ENCODE peak calls at places on chromosomes 13 and 19, in seven cellular contexts. F is Peyer's patch; N is effector memory CD4-positive, alpha-beta T cell; W is heart left ventricle; M is vagina; G is fibroblast of lung; X is uterus. U is an unnamed sample.
A peak's percentile ranks its signal among the peaks of the same experiment; 100 is the strongest.

GRCh38 chr19:18098891-18099622 is 1.5 kb downstream of the MAST3 start:
- DNase-seq in F (peak; percentile 92), N (peak; percentile 30), W (no peak), M (no peak), G (no peak), X (no peak), U (peak; percentile 28)

GRCh38 chr13:32940601-32941000 is 75.6 kb upstream of the KL start:
- DNase-seq in F (no peak), N (no peak), W (peak; percentile 13), M (no peak), G (peak; percentile 45), X (no peak), U (no peak)

GRCh38 chr13:51518847-51519246 is 65.4 kb upstream of the WDFY2 start:
- DNase-seq in F (no peak), N (no peak), W (no peak), M (no peak), G (no peak), X (no peak), U (no peak)

GRCh38 chr19:19485998-19486290 is 29.4 kb downstream of the TSSK6 start:
- DNase-seq in F (no peak), N (no peak), W (no peak), M (no peak), G (no peak), X (no peak), U (no peak)

GRCh38 chr13:26968431-26969335 is 202.9 kb downstream of the USP12 start:
- DNase-seq in F (no peak), N (no peak), W (no peak), M (no peak), G (no peak), X (no peak), U (no peak)

GRCh38 chr19:55418185-55418584 is 10.6 kb upstream of the UBE2S start:
- DNase-seq in F (peak; percentile 40), N (peak; percentile 11), W (peak; percentile 43), M (no peak), G (peak; percentile 86), X (peak; percentile 33), U (peak; percentile 71)

GRCh38 chr13:30735025-30735967 is at the start of gene ALOX5AP:
- DNase-seq in F (peak; percentile 72), N (no peak), W (no peak), M (no peak), G (no peak), X (no peak), U (peak; percentile 72)

GRCh38 chr19:11381535-11382369 is 2.4 kb downstream of the EPOR start:
- DNase-seq in F (peak; percentile 66), N (peak; percentile 68), W (peak; percentile 75), M (no peak), G (peak; percentile 82), X (peak; percentile 64), U (peak; percentile 82)

GRCh38 chr19:5955638-5955935 is 22.4 kb downstream of the RANBP3 start:
- DNase-seq in F (no peak), N (no peak), W (no peak), M (no peak), G (peak; percentile 59), X (no peak), U (no peak)

GRCh38 chr19:45168767-45169351 is 8.1 kb upstream of the NKPD1 start:
- DNase-seq in F (no peak), N (no peak), W (no peak), M (no peak), G (no peak), X (no peak), U (no peak)

GRCh38 chr19:31214997-31215396 is 134.2 kb downstream of the TSHZ3 start:
- DNase-seq in F (no peak), N (no peak), W (no peak), M (no peak), G (no peak), X (no peak), U (no peak)

GRCh38 chr13:84567848-84568247 is 685.6 kb upstream of the SLITRK1 start:
- DNase-seq in F (no peak), N (no peak), W (no peak), M (no peak), G (no peak), X (no peak), U (no peak)

GRCh38 chr13:40776681-40777165 is 5.7 kb upstream of the MRPS31 start:
- DNase-seq in F (peak; percentile 76), N (peak; percentile 47), W (no peak), M (no peak), G (peak; percentile 23), X (no peak), U (peak; percentile 94)

GRCh38 chr13:61908906-61909305 is 493.3 kb upstream of the PCDH20 start:
- DNase-seq in F (no peak), N (no peak), W (no peak), M (no peak), G (no peak), X (no peak), U (no peak)

GRCh38 chr19:44608391-44608821 is 5.0 kb upstream of the IGSF23 start:
- DNase-seq in F (no peak), N (no peak), W (no peak), M (no peak), G (peak; percentile 50), X (no peak), U (no peak)

GRCh38 chr19:38639679-38640078 is 7.8 kb upstream of the ACTN4 start:
- DNase-seq in F (no peak), N (no peak), W (no peak), M (no peak), G (no peak), X (no peak), U (no peak)

GRCh38 chr19:6475321-6476108 is 6.1 kb downstream of the DENND1C start:
- DNase-seq in F (no peak), N (no peak), W (no peak), M (no peak), G (no peak), X (no peak), U (no peak)

GRCh38 chr13:22041741-22042140 is 370.9 kb downstream of the FGF9 start:
- DNase-seq in F (no peak), N (no peak), W (no peak), M (no peak), G (no peak), X (no peak), U (no peak)

GRCh38 chr19:18385675-18386542 is at the start of gene GDF15:
- DNase-seq in F (peak; percentile 27), N (no peak), W (peak; percentile 47), M (no peak), G (peak; percentile 95), X (peak; percentile 56), U (peak; percentile 16)

GRCh38 chr13:31310781-31311180 is 111.0 kb downstream of the B3GLCT start:
- DNase-seq in F (peak; percentile 38), N (no peak), W (peak; percentile 64), M (no peak), G (no peak), X (no peak), U (no peak)

GRCh38 chr19:41705393-41706174 is 2.8 kb upstream of the CEACAM5 start:
- DNase-seq in F (no peak), N (no peak), W (no peak), M (peak; percentile 79), G (no peak), X (no peak), U (no peak)

GRCh38 chr13:88704600-88705275 is 1033.6 kb downstream of the SLITRK5 start:
- DNase-seq in F (no peak), N (no peak), W (no peak), M (no peak), G (peak; percentile 14), X (no peak), U (no peak)

GRCh38 chr19:33840382-33840781 is 43.7 kb downstream of the KCTD15 start:
- DNase-seq in F (no peak), N (no peak), W (no peak), M (peak; percentile 52), G (no peak), X (no peak), U (no peak)

GRCh38 chr19:32363175-32363574 is 17.8 kb downstream of the ZNF507 start:
- DNase-seq in F (no peak), N (no peak), W (no peak), M (no peak), G (peak; percentile 60), X (no peak), U (no peak)

GRCh38 chr19:2982983-2983350 is 5.6 kb downstream of the TLE6 start:
- DNase-seq in F (no peak), N (no peak), W (peak; percentile 79), M (no peak), G (peak; percentile 93), X (peak; percentile 91), U (no peak)

GRCh38 chr13:98214008-98214643 is 37.1 kb upstream of the RNF113B start:
- DNase-seq in F (no peak), N (no peak), W (no peak), M (no peak), G (peak; percentile 68), X (peak; percentile 61), U (no peak)

DNA sequence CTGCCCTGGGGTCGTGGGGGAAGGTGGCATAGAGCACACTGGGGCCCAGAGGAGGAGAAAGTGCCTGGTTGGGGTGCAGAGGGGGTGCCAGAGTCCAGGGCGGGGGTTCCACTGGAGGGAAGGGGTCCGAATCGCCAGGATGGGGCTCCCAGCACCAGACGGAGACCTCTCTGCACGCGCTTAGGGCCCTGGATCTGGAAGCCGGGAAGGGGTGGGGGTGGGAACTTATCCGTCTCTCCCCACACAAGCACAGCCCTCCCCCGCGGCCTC is 2.8 kb downstream of the MIDN start:
- DNase-seq in F (no peak), N (no peak), W (no peak), M (no peak), G (peak; percentile 63), X (peak; percentile 67), U (no peak)
- H3K4me1 ChIP-seq in F (peaks cover 39% of the 10 kb centered on the region), N (peaks cover 53% of the 10 kb centered on the region), W (peaks cover 73% of the 10 kb centered on the region), M (peaks cover 57% of the 10 kb centered on the region), G (peaks cover 26% of the 10 kb centered on the region), X (peaks cover 24% of the 10 kb centered on the region), U (peaks cover 51% of the 10 kb centered on the region)

GRCh38 chr13:113449693-113450347 is 3.5 kb downstream of the ADPRHL1 start:
- DNase-seq in F (no peak), N (no peak), W (no peak), M (no peak), G (no peak), X (no peak), U (no peak)
- H3K4me3 ChIP-seq in F (peak overlapping the region; percentile 50), N (no peak overlapping the region), W (peak overlapping the region; percentile 64), M (peak overlapping the region; percentile 34), G (no peak overlapping the region), X (peak overlapping the region; percentile 38), U (no peak overlapping the region)

GRCh38 chr13:45132384-45133064 is 12.2 kb downstream of the GTF2F2 start:
- DNase-seq in F (no peak), N (no peak), W (no peak), M (no peak), G (no peak), X (no peak), U (no peak)
- H3K9me3 ChIP-seq in F (no peaks in the 10 kb centered on the region), N (no peaks in the 10 kb centered on the region), W (no peaks in the 10 kb centered on the region), M (no peaks in the 10 kb centered on the region), G (no peaks in the 10 kb centered on the region), X (no peaks in the 10 kb centered on the region), U (peaks cover 13% of the 10 kb centered on the region)

GRCh38 chr13:113486698-113487097 is 3.8 kb downstream of the DCUN1D2 start:
- DNase-seq in F (no peak), N (no peak), W (no peak), M (no peak), G (no peak), X (no peak), U (no peak)
- H3K4me1 ChIP-seq in F (peaks cover 10% of the 10 kb centered on the region), N (peaks cover 17% of the 10 kb centered on the region), W (peaks cover 67% of the 10 kb centered on the region), M (peaks cover 33% of the 10 kb centered on the region), G (peaks cover 7% of the 10 kb centered on the region), X (no peaks in the 10 kb centered on the region), U (peaks cover 19% of the 10 kb centered on the region)

GRCh38 chr13:44989071-44989889 is at the start of the genes GPALPP1 and NUFIP1:
- DNase-seq in F (peak; percentile 93), N (peak; percentile 83), W (peak; percentile 93), M (no peak), G (peak; percentile 95), X (peak; percentile 91), U (peak; percentile 94)
- H3K4me3 ChIP-seq in F (peak within 1 kb of the TSS; percentile 67), N (peak within 1 kb of the TSS; percentile 96), W (peak within 1 kb of the TSS; percentile 92), M (peak within 1 kb of the TSS; percentile 92), G (peak within 1 kb of the TSS; percentile 99), X (peak within 1 kb of the TSS; percentile 88), U (peak within 1 kb of the TSS; percentile 94)